ENCODE peak calls at places on chromosomes 1 and 21, in seven cellular contexts. H is ELF-1; L is A549; T is right lobe of liver; C is heart right ventricle; W is RKO; Z is effector CD4-positive, alpha-beta T cell. Q is an unnamed sample.

GRCh38 chr1:156801409-156802121 is 15.1 kb downstream of the SH2D2A start:
- DNase-seq in H (peak), L (no peak), T (no peak), C (no peak), W (no peak), Z (no peak), Q (no peak)

GRCh38 chr1:66552829-66553228 is 18.9 kb downstream of the SGIP1 start:
- DNase-seq in H (no peak), L (no peak), T (no peak), C (peak), W (no peak), Z (no peak), Q (no peak)

GRCh38 chr1:204841798-204842197 is 28.9 kb upstream of the NFASC start:
- DNase-seq in H (no peak), L (no peak), T (no peak), C (no peak), W (no peak), Z (no peak), Q (no peak)

GRCh38 chr1:222040163-222040900 is 298.4 kb upstream of the DUSP10 start:
- DNase-seq in H (no peak), L (no peak), T (no peak), C (peak), W (no peak), Z (no peak), Q (no peak)

GRCh38 chr21:25984538-25984937 is 186.0 kb downstream of the APP start:
- DNase-seq in H (no peak), L (no peak), T (no peak), C (no peak), W (no peak), Z (no peak), Q (no peak)

GRCh38 chr1:192575499-192576189 is at the start of gene RGS1:
- DNase-seq in H (no peak), L (no peak), T (peak), C (no peak), W (no peak), Z (peak), Q (peak)

GRCh38 chr1:54110991-54111390 is 41.8 kb downstream of the CDCP2 start:
- DNase-seq in H (no peak), L (no peak), T (no peak), C (no peak), W (no peak), Z (no peak), Q (no peak)

GRCh38 chr1:184212649-184213314 is 161.3 kb downstream of the TSEN15 start:
- DNase-seq in H (peak), L (peak), T (no peak), C (no peak), W (peak), Z (no peak), Q (no peak)

GRCh38 chr21:34908424-34909055 is 140.6 kb downstream of the RUNX1 start:
- DNase-seq in H (no peak), L (peak), T (peak), C (no peak), W (no peak), Z (no peak), Q (no peak)

GRCh38 chr1:118716775-118717174 is 271.4 kb downstream of the TBX15 start:
- DNase-seq in H (no peak), L (no peak), T (no peak), C (no peak), W (peak), Z (no peak), Q (no peak)

GRCh38 chr1:101237229-101237837 is 514 bp downstream of the S1PR1 start:
- DNase-seq in H (peak), L (no peak), T (no peak), C (no peak), W (no peak), Z (no peak), Q (no peak)